ENCODE peak calls at places on chromosome 9, in four cellular contexts. P, O, Q and L are unnamed samples. For H3K4me1, the result is how much of the 10 kb centered on the place peaks cover.

GRCh38 chr9:134355561-134356278 is 29.5 kb downstream of the RXRA start:
- DNase-seq in Q (no peak), P (peak), O (peak), L (peak)

GRCh38 chr9:36831381-36832231 is 202.5 kb downstream of the PAX5 start:
- DNase-seq in Q (no peak), O (no peak), P (no peak), L (no peak)

GRCh38 chr9:99478469-99479027 is 256.5 kb downstream of the SEC61B start:
- DNase-seq in Q (no peak), P (no peak), O (no peak), L (no peak)

GRCh38 chr9:124439086-124439485 is 11.2 kb upstream of the ADGRD2 start:
- DNase-seq in P (peak), O (no peak), Q (no peak), L (no peak)

GRCh38 chr9:77092536-77092935 is 73.1 kb downstream of the FOXB2 start:
- DNase-seq in P (no peak), Q (no peak), O (peak), L (no peak)

GRCh38 chr9:5113523-5113922 is 71.9 kb downstream of the INSL6 start:
- DNase-seq in Q (no peak), P (no peak), O (no peak), L (no peak)

GRCh38 chr9:14066815-14067214 is 247.1 kb downstream of the NFIB start:
- DNase-seq in P (no peak), O (peak), Q (no peak), L (no peak)

GRCh38 chr9:72871685-72872084 is 81.2 kb downstream of the ALDH1A1 start:
- DNase-seq in O (peak), Q (no peak), P (no peak), L (no peak)

GRCh38 chr9:90459321-90459720 is 183.3 kb downstream of the DIRAS2 start:
- DNase-seq in Q (no peak), O (no peak), P (no peak), L (no peak)

GRCh38 chr9:69806642-69807041 is 14.0 kb upstream of the CFAP95 start:
- DNase-seq in P (no peak), O (no peak), Q (no peak), L (no peak)

GRCh38 chr9:134212809-134213507 is 48.6 kb upstream of the RNU6ATAC start:
- DNase-seq in P (no peak), Q (no peak), O (no peak), L (no peak)

GRCh38 chr9:105713260-105713938 is 19.1 kb downstream of the TMEM38B start:
- DNase-seq in O (no peak), P (no peak), Q (no peak), L (no peak)

GRCh38 chr9:37953775-37954437 is 50.0 kb upstream of the SLC25A51 start:
- DNase-seq in P (peak), O (peak), Q (no peak), L (peak)

GRCh38 chr9:127574089-127574921 is 37.8 kb upstream of the STXBP1 start:
- DNase-seq in O (peak), Q (no peak), P (peak), L (peak)

GRCh38 chr9:12643686-12644085 is 49.5 kb upstream of the TYRP1 start:
- DNase-seq in O (no peak), P (no peak), Q (no peak), L (no peak)

GRCh38 chr9:4397917-4398316 is 92.4 kb upstream of the SLC1A1 start:
- DNase-seq in P (no peak), O (no peak), Q (no peak), L (peak)

GRCh38 chr9:653421-653820 is 188.1 kb upstream of the DMRT1 start:
- DNase-seq in O (no peak), P (no peak), Q (no peak), L (no peak)

GRCh38 chr9:98520221-98520920 is 188.4 kb downstream of the GABBR2 start:
- DNase-seq in O (no peak), Q (no peak), P (no peak), L (no peak)

GRCh38 chr9:99269429-99269828 is 47.3 kb downstream of the SEC61B start:
- DNase-seq in O (peak), Q (no peak), P (no peak), L (no peak)

GRCh38 chr9:110671849-110672248 is 3.3 kb downstream of the MUSK start:
- DNase-seq in Q (no peak), P (no peak), O (peak), L (no peak)

GRCh38 chr9:133715295-133715865 is 22.8 kb downstream of the SARDH start:
- DNase-seq in O (no peak), P (no peak), Q (no peak), L (no peak)

GRCh38 chr9:69122391-69123141 is 51.5 kb upstream of the TJP2 start:
- DNase-seq in O (peak), Q (no peak), P (peak), L (peak)

GRCh38 chr9:5482194-5482593 is 28.1 kb upstream of the PDCD1LG2 start:
- DNase-seq in Q (no peak), O (no peak), P (no peak), L (no peak)

GRCh38 chr9:81599837-81600236 is 89.5 kb downstream of the TLE1 start:
- DNase-seq in Q (no peak), P (no peak), O (no peak), L (no peak)

GRCh38 chr9:98603821-98604383 is 104.8 kb downstream of the GABBR2 start:
- DNase-seq in P (no peak), O (no peak), Q (no peak), L (no peak)

GRCh38 chr9:38039090-38039906 is 29.7 kb downstream of the SHB start:
- DNase-seq in P (no peak), Q (no peak), O (peak), L (no peak)

GRCh38 chr9:98921740-98922139 is 22.0 kb upstream of the COL15A1 start:
- DNase-seq in Q (no peak), O (no peak), P (no peak), L (no peak)

GRCh38 chr9:1366300-1366699 is 316.1 kb downstream of the DMRT2 start:
- DNase-seq in P (no peak), Q (no peak), O (no peak), L (no peak)

GRCh38 chr9:16721972-16722371 is 148.5 kb downstream of the BNC2 start:
- DNase-seq in O (no peak), Q (no peak), P (no peak), L (no peak)

GRCh38 chr9:134375011-134375390 is 48.7 kb downstream of the RXRA start:
- DNase-seq in P (peak), Q (no peak), O (no peak), L (no peak)

GRCh38 chr9:21317956-21318923 is 13.1 kb upstream of the IFNA5 start:
- DNase-seq in O (peak), P (peak), Q (no peak), L (peak)

GRCh38 chr9:122100756-122101155 is 7.6 kb upstream of the TTLL11 start:
- DNase-seq in Q (no peak), P (no peak), O (no peak), L (no peak)

GRCh38 chr9:134301387-134302129 is 24.7 kb upstream of the RXRA start:
- DNase-seq in P (no peak), Q (no peak), O (peak), L (no peak)

GRCh38 chr9:110738982-110739381 is 70.4 kb downstream of the MUSK start:
- DNase-seq in Q (no peak), P (no peak), O (peak), L (no peak)

GRCh38 chr9:121736147-121736721 is 84.8 kb downstream of the DAB2IP start:
- DNase-seq in Q (no peak), O (no peak), P (peak), L (no peak)

GRCh38 chr9:118209343-118209742 is 505.1 kb downstream of the TLR4 start:
- DNase-seq in Q (no peak), P (no peak), O (no peak), L (no peak)

GRCh38 chr9:124768275-124768674 is 2.8 kb downstream of the NR6A1 start:
- DNase-seq in O (no peak), Q (no peak), P (no peak), L (no peak)

GRCh38 chr9:95307538-95307937 is 10.0 kb downstream of the FANCC start:
- DNase-seq in Q (no peak), P (no peak), O (no peak), L (no peak)

GRCh38 chr9:33172256-33172678 is 5.1 kb upstream of the B4GALT1 start:
- DNase-seq in P (peak), Q (no peak), O (peak), L (peak)

GRCh38 chr9:91891915-91892314 is 58.1 kb downstream of the ROR2 start:
- DNase-seq in Q (no peak), O (no peak), P (no peak), L (no peak)

GRCh38 chr9:91897201-91897600 is 52.8 kb downstream of the ROR2 start:
- DNase-seq in O (no peak), Q (no peak), P (no peak), L (no peak)

GRCh38 chr9:91896096-91896495 is 53.9 kb downstream of the ROR2 start:
- DNase-seq in Q (no peak), O (no peak), P (no peak), L (no peak)

GRCh38 chr9:91896513-91897121 is 53.4 kb downstream of the ROR2 start:
- DNase-seq in P (no peak), O (no peak), Q (no peak), L (no peak)

DNA sequence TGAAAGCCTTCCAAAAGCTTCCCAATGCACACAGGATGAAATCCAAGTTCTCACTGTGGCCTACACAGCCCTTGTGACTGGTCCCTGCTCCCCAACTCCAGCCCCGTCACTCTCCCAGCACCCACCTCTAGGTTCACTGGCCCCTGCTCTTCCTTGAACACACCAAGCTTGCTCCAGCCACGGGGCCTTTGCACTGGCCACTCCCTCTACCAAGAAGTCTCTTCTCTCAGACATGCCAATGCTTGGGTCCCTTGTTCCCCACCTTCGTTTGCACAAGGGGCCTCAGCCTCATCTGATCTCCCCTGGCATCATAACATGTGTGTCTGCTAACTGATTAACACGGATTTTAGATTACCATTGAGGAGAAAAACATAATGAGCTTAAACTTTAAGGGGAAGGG is 56.0 kb downstream of the ROR2 start:
- DNase-seq in O (no peak), P (no peak), Q (no peak), L (no peak)
- H3K4me1 ChIP-seq in O (under half), P (under half), Q (under half), L (under half)

GRCh38 chr9:130205912-130206311 is 33.7 kb downstream of the NCS1 start:
- DNase-seq in Q (no peak), O (no peak), P (no peak), L (no peak)

GRCh38 chr9:130206579-130206978 is 34.4 kb downstream of the NCS1 start:
- DNase-seq in P (no peak), Q (no peak), O (no peak), L (no peak)

GRCh38 chr9:130201974-130202373 is 29.8 kb downstream of the NCS1 start:
- DNase-seq in Q (no peak), O (no peak), P (no peak), L (no peak)

GRCh38 chr9:130204981-130205380 is 32.8 kb downstream of the NCS1 start:
- DNase-seq in Q (no peak), P (no peak), O (no peak), L (no peak)

GRCh38 chr9:130204341-130204740 is 32.1 kb downstream of the NCS1 start:
- DNase-seq in Q (no peak), O (no peak), P (peak), L (no peak)
- H3K4me1 ChIP-seq in Q (under half), O (under half), P (under half), L (under half)

DNA sequence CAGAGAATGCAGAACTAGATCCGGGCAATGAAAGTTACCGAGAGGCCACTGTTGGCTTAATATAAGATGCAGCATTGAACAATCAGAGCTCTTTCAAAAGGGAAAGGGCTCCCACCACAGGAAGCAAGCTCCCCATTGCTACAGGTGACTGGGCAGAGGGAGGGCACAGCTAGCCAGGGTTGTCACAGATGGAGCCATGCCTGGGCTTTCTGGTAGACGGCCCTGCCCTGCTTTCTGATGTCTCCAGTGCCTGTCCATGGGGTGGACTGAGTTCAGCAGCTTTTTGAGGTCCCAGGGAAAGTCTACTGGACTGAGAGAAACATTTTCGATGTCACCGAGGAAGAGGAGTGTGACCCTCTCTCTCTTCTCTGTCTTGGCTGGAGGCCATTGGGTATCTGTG is 14.1 kb downstream of the RGS3 start:
- DNase-seq in O (no peak), P (no peak), Q (no peak), L (no peak)
- H3K4me1 ChIP-seq in O (under half), P (under half), Q (under half), L (under half)

GRCh38 chr9:137048655-137049543 is 2.9 kb upstream of the NPDC1 start:
- DNase-seq in Q (no peak), O (peak), P (no peak), L (no peak)
- H3K4me1 ChIP-seq in Q (under half), O (under half), P (under half), L (under half)